ENCODE peak calls at places on chromosomes 3 and 15, in ten cellular contexts. H is PC-3; F is NCI-H1092; T is WERI-Rb-1; B is AG04450; M is RWPE1; J is AG09309; I is NCI-H1694; D is iris pigment epithelial cell; O is activated CD8-positive, alpha-beta memory T cell treated with anti-CD3 and anti-CD28 coated beads, Interleukin-2, amount 50 U/mL, for 48 hours. G is an unnamed sample.

GRCh38 chr3:107438671-107439070 is 61.4 kb downstream of the CCDC54 start:
- DNase-seq in B (no peak), D (no peak), I (no peak), J (no peak), O (no peak), F (no peak), T (no peak), M (no peak), H (no peak), G (no peak)

GRCh38 chr3:85162905-85163304 is 204.1 kb downstream of the CADM2 start:
- DNase-seq in T (no peak), B (no peak), M (no peak), O (no peak), I (no peak), H (no peak), F (no peak), J (no peak), D (no peak), G (no peak)

GRCh38 chr3:115086379-115086778 is 60.7 kb downstream of the ZBTB20 start:
- DNase-seq in I (no peak), F (no peak), H (no peak), D (no peak), B (no peak), O (no peak), T (no peak), J (no peak), M (no peak), G (no peak)

GRCh38 chr15:67816668-67817067 is 8.6 kb upstream of the SKOR1 start:
- DNase-seq in O (no peak), T (no peak), B (no peak), H (no peak), D (no peak), M (no peak), I (no peak), J (no peak), F (no peak), G (no peak)

GRCh38 chr15:48002772-48003171 is 118.0 kb upstream of the SLC24A5 start:
- DNase-seq in J (no peak), B (no peak), I (no peak), O (no peak), F (peak; percentile 36), H (no peak), M (no peak), T (no peak), D (no peak), G (no peak)

GRCh38 chr15:41950505-41950904 is 21.9 kb downstream of the EHD4 start:
- DNase-seq in B (no peak), O (no peak), D (no peak), F (no peak), J (no peak), M (no peak), T (no peak), I (no peak), H (no peak), G (no peak)

GRCh38 chr15:90315276-90315982 is 36.7 kb upstream of the ZNF774 start:
- DNase-seq in H (peak; percentile 47), J (peak; percentile 50), D (peak; percentile 55), O (no peak), F (no peak), I (no peak), T (no peak), B (no peak), M (peak; percentile 51), G (no peak)

GRCh38 chr3:27479816-27480543 is 4.2 kb downstream of the SLC4A7 start:
- DNase-seq in B (no peak), D (no peak), T (no peak), J (no peak), O (no peak), H (peak; percentile 19), I (no peak), F (no peak), M (no peak), G (no peak)

GRCh38 chr15:82805994-82806406 is at the start of gene FSD2:
- DNase-seq in T (no peak), O (no peak), J (no peak), I (no peak), B (no peak), M (no peak), H (no peak), D (no peak), F (no peak), G (no peak)

GRCh38 chr3:42691861-42692666 is 6.7 kb downstream of the KLHL40 start:
- DNase-seq in F (no peak), H (no peak), J (no peak), B (no peak), T (peak; percentile 2), O (no peak), M (no peak), D (no peak), I (no peak), G (no peak)

GRCh38 chr15:74242296-74242929 is 6.3 kb downstream of the CCDC33 start:
- DNase-seq in T (peak; percentile 87), J (no peak), I (no peak), H (peak; percentile 19), M (no peak), O (no peak), B (no peak), F (no peak), D (peak; percentile 42), G (no peak)

GRCh38 chr3:94716326-94717018 is 653.6 kb downstream of the NSUN3 start:
- DNase-seq in I (no peak), J (no peak), M (no peak), O (no peak), T (no peak), F (no peak), H (peak; percentile 43), B (no peak), D (no peak), G (no peak)

GRCh38 chr3:178244653-178245384 is 291.4 kb upstream of the KCNMB2 start:
- DNase-seq in O (no peak), D (no peak), F (no peak), B (no peak), M (no peak), H (no peak), J (no peak), T (no peak), I (no peak), G (no peak)

G was measured in HS-5.